ENCODE peak calls at places on chromosome 13, in seven cellular contexts. One of them, this sample, is unnamed.

GRCh38 chr13:46679369-46680180 is 117.4 kb downstream of the ESD start:
- DNase-seq in lower lobe of right lung: no peak
- DNase-seq in astrocyte of the spinal cord: peak; percentile 58
- DNase-seq in BJ: peak; percentile 30
- DNase-seq in tibial artery: no peak
- DNase-seq in fibroblast of villous mesenchyme: peak; percentile 88
- DNase-seq in trophoblast cell: peak; percentile 40
- DNase-seq in this sample: peak; percentile 77

GRCh38 chr13:93289047-93289446 is 62.4 kb downstream of the GPC6 start:
- DNase-seq in fibroblast of villous mesenchyme: no peak
- DNase-seq in trophoblast cell: no peak
- DNase-seq in BJ: no peak
- DNase-seq in tibial artery: no peak
- DNase-seq in astrocyte of the spinal cord: no peak
- DNase-seq in lower lobe of right lung: no peak
- DNase-seq in this sample: no peak

GRCh38 chr13:98189841-98190505 is 12.9 kb upstream of the RNF113B start:
- DNase-seq in astrocyte of the spinal cord: no peak
- DNase-seq in BJ: no peak
- DNase-seq in fibroblast of villous mesenchyme: no peak
- DNase-seq in trophoblast cell: no peak
- DNase-seq in tibial artery: no peak
- DNase-seq in lower lobe of right lung: no peak
- DNase-seq in this sample: no peak

GRCh38 chr13:39600766-39601165 is 2.2 kb downstream of the LHFPL6 start:
- DNase-seq in lower lobe of right lung: no peak
- DNase-seq in BJ: no peak
- DNase-seq in astrocyte of the spinal cord: peak; percentile 47
- DNase-seq in tibial artery: peak; percentile 80
- DNase-seq in trophoblast cell: peak; percentile 38
- DNase-seq in fibroblast of villous mesenchyme: no peak
- DNase-seq in this sample: peak; percentile 68

GRCh38 chr13:67515895-67516294 is 285.8 kb upstream of the PCDH9 start:
- DNase-seq in lower lobe of right lung: no peak
- DNase-seq in astrocyte of the spinal cord: peak; percentile 94
- DNase-seq in fibroblast of villous mesenchyme: peak; percentile 38
- DNase-seq in trophoblast cell: no peak
- DNase-seq in BJ: no peak
- DNase-seq in tibial artery: no peak
- DNase-seq in this sample: peak; percentile 1

GRCh38 chr13:80050252-80050651 is 290.7 kb downstream of the SPRY2 start:
- DNase-seq in astrocyte of the spinal cord: peak; percentile 62
- DNase-seq in lower lobe of right lung: no peak
- DNase-seq in tibial artery: no peak
- DNase-seq in fibroblast of villous mesenchyme: no peak
- DNase-seq in trophoblast cell: no peak
- DNase-seq in BJ: no peak
- DNase-seq in this sample: peak; percentile 39

GRCh38 chr13:102799544-102800144 is 725 bp downstream of the BIVM start:
- DNase-seq in BJ: no peak
- DNase-seq in trophoblast cell: peak; percentile 26
- DNase-seq in tibial artery: peak; percentile 72
- DNase-seq in lower lobe of right lung: peak; percentile 52
- DNase-seq in fibroblast of villous mesenchyme: peak; percentile 26
- DNase-seq in astrocyte of the spinal cord: peak; percentile 21
- DNase-seq in this sample: peak; percentile 39

GRCh38 chr13:50686547-50686946 is 156.9 kb downstream of the DLEU7 start:
- DNase-seq in lower lobe of right lung: no peak
- DNase-seq in BJ: no peak
- DNase-seq in astrocyte of the spinal cord: no peak
- DNase-seq in trophoblast cell: no peak
- DNase-seq in tibial artery: no peak
- DNase-seq in fibroblast of villous mesenchyme: no peak
- DNase-seq in this sample: no peak

GRCh38 chr13:99103536-99103935 is 97.1 kb upstream of the UBAC2 start:
- DNase-seq in astrocyte of the spinal cord: no peak
- DNase-seq in BJ: no peak
- DNase-seq in trophoblast cell: no peak
- DNase-seq in tibial artery: no peak
- DNase-seq in fibroblast of villous mesenchyme: no peak
- DNase-seq in lower lobe of right lung: no peak
- DNase-seq in this sample: no peak

GRCh38 chr13:95296326-95296939 is 4.8 kb downstream of the ABCC4 start:
- DNase-seq in lower lobe of right lung: peak; percentile 51
- DNase-seq in fibroblast of villous mesenchyme: no peak
- DNase-seq in astrocyte of the spinal cord: no peak
- DNase-seq in BJ: no peak
- DNase-seq in trophoblast cell: peak; percentile 58
- DNase-seq in tibial artery: no peak
- DNase-seq in this sample: peak; percentile 29

GRCh38 chr13:110562696-110563462 is 1.4 kb upstream of the RAB20 start:
- DNase-seq in fibroblast of villous mesenchyme: no peak
- DNase-seq in astrocyte of the spinal cord: no peak
- DNase-seq in lower lobe of right lung: no peak
- DNase-seq in BJ: no peak
- DNase-seq in tibial artery: no peak
- DNase-seq in trophoblast cell: peak; percentile 74
- DNase-seq in this sample: no peak

GRCh38 chr13:41864658-41865057 is 96.3 kb downstream of the VWA8 start:
- DNase-seq in astrocyte of the spinal cord: no peak
- DNase-seq in lower lobe of right lung: peak; percentile 57
- DNase-seq in trophoblast cell: no peak
- DNase-seq in tibial artery: no peak
- DNase-seq in BJ: no peak
- DNase-seq in fibroblast of villous mesenchyme: peak; percentile 53
- DNase-seq in this sample: peak; percentile 34

GRCh38 chr13:53694814-53695533 is 666.4 kb downstream of the OLFM4 start:
- DNase-seq in BJ: no peak
- DNase-seq in trophoblast cell: no peak
- DNase-seq in astrocyte of the spinal cord: no peak
- DNase-seq in fibroblast of villous mesenchyme: no peak
- DNase-seq in tibial artery: no peak
- DNase-seq in lower lobe of right lung: no peak
- DNase-seq in this sample: no peak

GRCh38 chr13:95797016-95797415 is 120.1 kb downstream of the DNAJC3 start:
- DNase-seq in trophoblast cell: no peak
- DNase-seq in tibial artery: no peak
- DNase-seq in astrocyte of the spinal cord: no peak
- DNase-seq in lower lobe of right lung: no peak
- DNase-seq in fibroblast of villous mesenchyme: peak; percentile 65
- DNase-seq in BJ: no peak
- DNase-seq in this sample: no peak

GRCh38 chr13:71879129-71879535 is 12.1 kb upstream of the DACH1 start:
- DNase-seq in astrocyte of the spinal cord: peak; percentile 52
- DNase-seq in tibial artery: no peak
- DNase-seq in lower lobe of right lung: no peak
- DNase-seq in fibroblast of villous mesenchyme: peak; percentile 56
- DNase-seq in BJ: no peak
- DNase-seq in trophoblast cell: peak; percentile 13
- DNase-seq in this sample: peak; percentile 58

GRCh38 chr13:62510906-62511655 is 1095.4 kb upstream of the PCDH20 start:
- DNase-seq in lower lobe of right lung: no peak
- DNase-seq in tibial artery: no peak
- DNase-seq in BJ: no peak
- DNase-seq in fibroblast of villous mesenchyme: peak; percentile 3
- DNase-seq in trophoblast cell: no peak
- DNase-seq in astrocyte of the spinal cord: no peak
- DNase-seq in this sample: no peak

GRCh38 chr13:32627793-32628192 is 41.5 kb downstream of the PDS5B start:
- DNase-seq in tibial artery: no peak
- DNase-seq in trophoblast cell: no peak
- DNase-seq in astrocyte of the spinal cord: no peak
- DNase-seq in fibroblast of villous mesenchyme: no peak
- DNase-seq in BJ: no peak
- DNase-seq in lower lobe of right lung: no peak
- DNase-seq in this sample: no peak

GRCh38 chr13:32629313-32629712 is 43.1 kb downstream of the PDS5B start:
- DNase-seq in tibial artery: no peak
- DNase-seq in lower lobe of right lung: no peak
- DNase-seq in astrocyte of the spinal cord: no peak
- DNase-seq in trophoblast cell: no peak
- DNase-seq in fibroblast of villous mesenchyme: no peak
- DNase-seq in BJ: no peak
- DNase-seq in this sample: no peak

GRCh38 chr13:32632343-32632910 is 46.2 kb downstream of the PDS5B start:
- DNase-seq in astrocyte of the spinal cord: no peak
- DNase-seq in tibial artery: no peak
- DNase-seq in BJ: no peak
- DNase-seq in fibroblast of villous mesenchyme: no peak
- DNase-seq in trophoblast cell: no peak
- DNase-seq in lower lobe of right lung: no peak
- DNase-seq in this sample: no peak

GRCh38 chr13:32624441-32624840 is 38.2 kb downstream of the PDS5B start:
- DNase-seq in lower lobe of right lung: no peak
- DNase-seq in fibroblast of villous mesenchyme: peak; percentile 37
- DNase-seq in astrocyte of the spinal cord: no peak
- DNase-seq in trophoblast cell: no peak
- DNase-seq in tibial artery: no peak
- DNase-seq in BJ: no peak
- DNase-seq in this sample: peak; percentile 31

GRCh38 chr13:32629866-32630265 is 43.6 kb downstream of the PDS5B start:
- DNase-seq in fibroblast of villous mesenchyme: no peak
- DNase-seq in BJ: no peak
- DNase-seq in tibial artery: no peak
- DNase-seq in astrocyte of the spinal cord: no peak
- DNase-seq in trophoblast cell: no peak
- DNase-seq in lower lobe of right lung: no peak
- DNase-seq in this sample: no peak
- H3K4me3 ChIP-seq in fibroblast of villous mesenchyme: no peak overlapping the region
- H3K4me3 ChIP-seq in BJ: no peak overlapping the region
- H3K4me3 ChIP-seq in tibial artery: no peak overlapping the region
- H3K4me3 ChIP-seq in astrocyte of the spinal cord: no peak overlapping the region
- H3K4me3 ChIP-seq in trophoblast cell: no peak overlapping the region
- H3K4me3 ChIP-seq in lower lobe of right lung: no peak overlapping the region
- H3K4me3 ChIP-seq in this sample: no peak overlapping the region

DNA sequence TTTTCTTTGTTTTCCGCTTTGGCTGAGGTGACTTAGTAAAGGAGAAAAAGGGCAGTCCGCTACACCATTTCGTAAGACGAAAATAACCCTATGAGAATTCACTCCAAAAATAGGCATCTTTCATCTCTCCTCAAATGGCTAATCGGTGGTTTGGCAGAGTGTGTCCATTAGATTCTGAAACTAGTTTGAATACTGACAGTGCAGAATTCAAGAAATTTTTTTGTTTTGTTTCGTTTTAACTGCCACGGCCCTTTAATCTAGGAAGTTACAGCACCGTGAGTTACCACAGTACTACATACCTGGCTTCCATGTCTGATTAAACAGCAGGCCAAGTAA is 159.3 kb downstream of the RNF17 start:
- DNase-seq in trophoblast cell: peak; percentile 57
- DNase-seq in fibroblast of villous mesenchyme: peak; percentile 86
- DNase-seq in astrocyte of the spinal cord: peak; percentile 88
- DNase-seq in lower lobe of right lung: no peak
- DNase-seq in tibial artery: no peak
- DNase-seq in BJ: peak; percentile 44
- DNase-seq in this sample: peak; percentile 89
- H3K4me3 ChIP-seq in trophoblast cell: no peak overlapping the region
- H3K4me3 ChIP-seq in fibroblast of villous mesenchyme: peak overlapping the region; percentile 64
- H3K4me3 ChIP-seq in astrocyte of the spinal cord: peak overlapping the region; percentile 84
- H3K4me3 ChIP-seq in lower lobe of right lung: peak overlapping the region; percentile 79
- H3K4me3 ChIP-seq in tibial artery: peak overlapping the region; percentile 89
- H3K4me3 ChIP-seq in BJ: peak overlapping the region; percentile 93
- H3K4me3 ChIP-seq in this sample: peak overlapping the region; percentile 82

GRCh38 chr13:113845055-113845454 is 18.8 kb downstream of the GAS6 start:
- DNase-seq in fibroblast of villous mesenchyme: no peak
- DNase-seq in tibial artery: peak; percentile 62
- DNase-seq in trophoblast cell: no peak
- DNase-seq in astrocyte of the spinal cord: no peak
- DNase-seq in lower lobe of right lung: no peak
- DNase-seq in BJ: no peak
- DNase-seq in this sample: no peak

GRCh38 chr13:113848431-113849260 is 15.2 kb downstream of the GAS6 start:
- DNase-seq in trophoblast cell: no peak
- DNase-seq in astrocyte of the spinal cord: no peak
- DNase-seq in tibial artery: no peak
- DNase-seq in BJ: no peak
- DNase-seq in fibroblast of villous mesenchyme: no peak
- DNase-seq in lower lobe of right lung: no peak
- DNase-seq in this sample: no peak

GRCh38 chr13:113848020-113848419 is 15.9 kb downstream of the GAS6 start:
- DNase-seq in trophoblast cell: no peak
- DNase-seq in BJ: no peak
- DNase-seq in fibroblast of villous mesenchyme: no peak
- DNase-seq in lower lobe of right lung: no peak
- DNase-seq in tibial artery: no peak
- DNase-seq in astrocyte of the spinal cord: no peak
- DNase-seq in this sample: no peak

GRCh38 chr13:113845723-113846638 is 17.9 kb downstream of the GAS6 start:
- DNase-seq in lower lobe of right lung: no peak
- DNase-seq in fibroblast of villous mesenchyme: no peak
- DNase-seq in tibial artery: peak; percentile 60
- DNase-seq in astrocyte of the spinal cord: no peak
- DNase-seq in BJ: no peak
- DNase-seq in trophoblast cell: no peak
- DNase-seq in this sample: no peak

DNA sequence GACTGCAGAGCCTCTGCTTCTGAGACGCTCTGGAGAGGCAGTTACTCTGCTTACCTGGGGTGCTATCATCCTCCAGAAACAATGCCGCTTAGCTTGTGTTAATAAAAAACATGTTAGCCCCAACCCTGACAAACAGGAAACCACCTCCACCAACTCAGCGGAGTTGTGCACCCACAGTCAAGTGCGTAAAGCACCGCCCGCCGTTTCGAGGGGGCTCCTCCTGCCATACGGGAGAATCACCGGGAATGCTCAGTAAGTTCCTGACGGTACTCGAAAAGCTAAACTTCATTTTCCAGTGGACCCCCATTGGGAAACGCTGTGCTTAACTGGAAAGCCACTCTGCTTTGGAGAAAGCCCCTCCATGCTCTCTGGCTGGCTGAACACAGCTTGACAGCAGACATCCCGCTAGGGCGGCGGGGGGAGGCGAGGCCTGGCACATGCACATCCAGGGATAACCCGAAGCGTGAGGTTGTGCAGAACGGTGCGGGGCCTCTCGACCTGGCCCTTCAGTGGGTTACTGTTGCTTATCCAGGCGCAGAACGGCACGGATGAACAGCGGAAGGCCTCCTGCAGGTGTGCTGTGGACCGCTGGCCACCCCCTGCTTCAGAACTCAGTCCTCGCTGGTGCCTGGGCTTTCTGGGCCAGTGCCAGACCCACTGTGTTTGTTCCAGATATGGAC is 17.1 kb downstream of the GAS6 start:
- DNase-seq in lower lobe of right lung: no peak
- DNase-seq in tibial artery: peak; percentile 57
- DNase-seq in BJ: no peak
- DNase-seq in astrocyte of the spinal cord: no peak
- DNase-seq in fibroblast of villous mesenchyme: no peak
- DNase-seq in trophoblast cell: no peak
- DNase-seq in this sample: no peak
- H3K4me3 ChIP-seq in lower lobe of right lung: no peak overlapping the region
- H3K4me3 ChIP-seq in tibial artery: no peak overlapping the region
- H3K4me3 ChIP-seq in BJ: no peak overlapping the region
- H3K4me3 ChIP-seq in astrocyte of the spinal cord: no peak overlapping the region
- H3K4me3 ChIP-seq in fibroblast of villous mesenchyme: no peak overlapping the region
- H3K4me3 ChIP-seq in trophoblast cell: no peak overlapping the region
- H3K4me3 ChIP-seq in this sample: no peak overlapping the region

DNA sequence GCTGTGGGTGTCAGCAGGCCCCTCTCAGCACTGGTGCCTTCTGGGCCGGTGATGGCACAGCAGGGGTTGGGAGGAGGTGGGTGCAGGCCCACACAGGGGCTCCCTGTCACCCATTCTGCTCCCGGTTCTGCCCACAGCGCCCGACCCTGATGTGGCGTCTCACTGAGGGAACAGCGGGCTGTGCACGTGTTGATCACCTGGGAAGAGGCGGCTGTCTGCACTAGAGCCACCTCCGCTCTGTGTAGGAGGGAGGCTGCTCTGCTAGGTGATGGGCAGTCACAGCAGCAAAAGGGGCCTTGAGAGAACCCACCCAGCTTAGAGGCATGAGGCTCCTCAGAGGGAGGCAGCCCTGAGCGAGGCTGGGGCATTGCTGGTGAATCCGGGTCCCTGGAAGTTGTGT is 39.2 kb upstream of the TUBGCP3 start:
- DNase-seq in astrocyte of the spinal cord: no peak
- DNase-seq in trophoblast cell: no peak
- DNase-seq in tibial artery: peak; percentile 21
- DNase-seq in lower lobe of right lung: no peak
- DNase-seq in BJ: no peak
- DNase-seq in fibroblast of villous mesenchyme: no peak
- DNase-seq in this sample: no peak
- H3K4me3 ChIP-seq in astrocyte of the spinal cord: no peak overlapping the region
- H3K4me3 ChIP-seq in trophoblast cell: no peak overlapping the region
- H3K4me3 ChIP-seq in tibial artery: no peak overlapping the region
- H3K4me3 ChIP-seq in lower lobe of right lung: no peak overlapping the region
- H3K4me3 ChIP-seq in BJ: no peak overlapping the region
- H3K4me3 ChIP-seq in fibroblast of villous mesenchyme: no peak overlapping the region
- H3K4me3 ChIP-seq in this sample: no peak overlapping the region

This sample was measured in cardiac fibroblast.